ENCODE peak calls at places on chromosomes 2 and 18, in four cellular contexts. One of them, this sample, is unnamed.

GRCh38 chr2:128363991-128364390 is 45.3 kb upstream of the HS6ST1 start:
- DNase-seq in CD8-positive, alpha-beta T cell: no peak
- DNase-seq in stimulated activated naive CD8-positive, alpha-beta T cell treated with anti-CD3 and anti-CD28 coated beads, Interleukin-15, Interleukin-2, amounts not matched to agents 100 U/mL and 50 U/mL, for 24 hours: no peak
- DNase-seq in HCT116: no peak
- DNase-seq in this sample: no peak

GRCh38 chr2:100959225-100959880 is 42.7 kb upstream of the RPL31 start:
- DNase-seq in CD8-positive, alpha-beta T cell: no peak
- DNase-seq in stimulated activated naive CD8-positive, alpha-beta T cell treated with anti-CD3 and anti-CD28 coated beads, Interleukin-15, Interleukin-2, amounts not matched to agents 100 U/mL and 50 U/mL, for 24 hours: no peak
- DNase-seq in HCT116: no peak
- DNase-seq in this sample: no peak

GRCh38 chr2:29238497-29238896 is 123.3 kb downstream of the CLIP4 start:
- DNase-seq in CD8-positive, alpha-beta T cell: no peak
- DNase-seq in stimulated activated naive CD8-positive, alpha-beta T cell treated with anti-CD3 and anti-CD28 coated beads, Interleukin-15, Interleukin-2, amounts not matched to agents 100 U/mL and 50 U/mL, for 24 hours: peak; percentile 9
- DNase-seq in HCT116: peak; percentile 26
- DNase-seq in this sample: peak; percentile 18

GRCh38 chr18:59501876-59502221 is 142.8 kb upstream of the LMAN1 start:
- DNase-seq in CD8-positive, alpha-beta T cell: no peak
- DNase-seq in stimulated activated naive CD8-positive, alpha-beta T cell treated with anti-CD3 and anti-CD28 coated beads, Interleukin-15, Interleukin-2, amounts not matched to agents 100 U/mL and 50 U/mL, for 24 hours: no peak
- DNase-seq in HCT116: no peak
- DNase-seq in this sample: no peak

GRCh38 chr2:222715729-222716128 is 44.3 kb downstream of the MOGAT1 start:
- DNase-seq in CD8-positive, alpha-beta T cell: no peak
- DNase-seq in stimulated activated naive CD8-positive, alpha-beta T cell treated with anti-CD3 and anti-CD28 coated beads, Interleukin-15, Interleukin-2, amounts not matched to agents 100 U/mL and 50 U/mL, for 24 hours: no peak
- DNase-seq in HCT116: no peak
- DNase-seq in this sample: no peak

GRCh38 chr2:190701586-190701985 is 52.7 kb downstream of the NAB1 start:
- DNase-seq in CD8-positive, alpha-beta T cell: no peak
- DNase-seq in stimulated activated naive CD8-positive, alpha-beta T cell treated with anti-CD3 and anti-CD28 coated beads, Interleukin-15, Interleukin-2, amounts not matched to agents 100 U/mL and 50 U/mL, for 24 hours: no peak
- DNase-seq in HCT116: no peak
- DNase-seq in this sample: no peak

GRCh38 chr18:44946529-44947113 is 265.9 kb downstream of the SETBP1 start:
- DNase-seq in CD8-positive, alpha-beta T cell: no peak
- DNase-seq in stimulated activated naive CD8-positive, alpha-beta T cell treated with anti-CD3 and anti-CD28 coated beads, Interleukin-15, Interleukin-2, amounts not matched to agents 100 U/mL and 50 U/mL, for 24 hours: no peak
- DNase-seq in HCT116: no peak
- DNase-seq in this sample: no peak

GRCh38 chr18:68429809-68430208 is 285.1 kb downstream of the TMX3 start:
- DNase-seq in CD8-positive, alpha-beta T cell: no peak
- DNase-seq in stimulated activated naive CD8-positive, alpha-beta T cell treated with anti-CD3 and anti-CD28 coated beads, Interleukin-15, Interleukin-2, amounts not matched to agents 100 U/mL and 50 U/mL, for 24 hours: no peak
- DNase-seq in HCT116: no peak
- DNase-seq in this sample: no peak

GRCh38 chr2:30310955-30311354 is 79.6 kb downstream of the LBH start:
- DNase-seq in CD8-positive, alpha-beta T cell: no peak
- DNase-seq in stimulated activated naive CD8-positive, alpha-beta T cell treated with anti-CD3 and anti-CD28 coated beads, Interleukin-15, Interleukin-2, amounts not matched to agents 100 U/mL and 50 U/mL, for 24 hours: peak; percentile 53
- DNase-seq in HCT116: no peak
- DNase-seq in this sample: no peak

This sample was measured in SW 1271.